ENCODE peak calls at places on chromosomes 1 and 21, in six cellular contexts. One of them, this sample, is unnamed.

GRCh38 chr1:25030674-25031589 is 100.9 kb upstream of the RUNX3 start:
- DNase-seq in fibroblast of lung: no peak
- DNase-seq in A549: no peak
- DNase-seq in body of pancreas: no peak
- DNase-seq in heart left ventricle: no peak
- DNase-seq in left ventricle myocardium inferior: no peak
- DNase-seq in this sample: peak; percentile 60

GRCh38 chr1:88847618-88848017 is 43.7 kb downstream of the GTF2B start:
- DNase-seq in fibroblast of lung: no peak
- DNase-seq in A549: no peak
- DNase-seq in body of pancreas: no peak
- DNase-seq in heart left ventricle: no peak
- DNase-seq in left ventricle myocardium inferior: no peak
- DNase-seq in this sample: no peak

GRCh38 chr1:229204863-229205777 is 65.8 kb upstream of the RAB4A start:
- DNase-seq in fibroblast of lung: peak; percentile 86
- DNase-seq in A549: no peak
- DNase-seq in body of pancreas: no peak
- DNase-seq in heart left ventricle: no peak
- DNase-seq in left ventricle myocardium inferior: no peak
- DNase-seq in this sample: no peak

GRCh38 chr21:26845066-26845749 is at the start of gene ADAMTS1:
- DNase-seq in fibroblast of lung: peak; percentile 96
- DNase-seq in A549: peak; percentile 38
- DNase-seq in body of pancreas: peak; percentile 85
- DNase-seq in heart left ventricle: peak; percentile 93
- DNase-seq in left ventricle myocardium inferior: peak; percentile 92
- DNase-seq in this sample: no peak

GRCh38 chr21:25569084-25569483 is 38.2 kb downstream of the MRPL39 start:
- DNase-seq in fibroblast of lung: peak; percentile 32
- DNase-seq in A549: no peak
- DNase-seq in body of pancreas: no peak
- DNase-seq in heart left ventricle: no peak
- DNase-seq in left ventricle myocardium inferior: no peak
- DNase-seq in this sample: no peak

GRCh38 chr1:61244114-61244513 is 161.8 kb downstream of the NFIA start:
- DNase-seq in fibroblast of lung: peak; percentile 90
- DNase-seq in A549: no peak
- DNase-seq in body of pancreas: peak; percentile 8
- DNase-seq in heart left ventricle: no peak
- DNase-seq in left ventricle myocardium inferior: no peak
- DNase-seq in this sample: no peak

GRCh38 chr21:27192286-27192685 is 225.4 kb upstream of the ADAMTS5 start:
- DNase-seq in fibroblast of lung: peak; percentile 24
- DNase-seq in A549: no peak
- DNase-seq in body of pancreas: no peak
- DNase-seq in heart left ventricle: no peak
- DNase-seq in left ventricle myocardium inferior: no peak
- DNase-seq in this sample: no peak

GRCh38 chr1:54248966-54249365 is 49.0 kb downstream of the MRPL37 start:
- DNase-seq in fibroblast of lung: peak; percentile 29
- DNase-seq in A549: no peak
- DNase-seq in body of pancreas: no peak
- DNase-seq in heart left ventricle: no peak
- DNase-seq in left ventricle myocardium inferior: no peak
- DNase-seq in this sample: no peak

GRCh38 chr1:32241011-32241763 is 5.8 kb upstream of the FAM167B start:
- DNase-seq in fibroblast of lung: peak; percentile 58
- DNase-seq in A549: peak; percentile 54
- DNase-seq in body of pancreas: peak; percentile 83
- DNase-seq in heart left ventricle: peak; percentile 65
- DNase-seq in left ventricle myocardium inferior: peak; percentile 65
- DNase-seq in this sample: peak; percentile 63

GRCh38 chr1:230208619-230209261 is 141.7 kb downstream of the GALNT2 start:
- DNase-seq in fibroblast of lung: no peak
- DNase-seq in A549: no peak
- DNase-seq in body of pancreas: no peak
- DNase-seq in heart left ventricle: no peak
- DNase-seq in left ventricle myocardium inferior: no peak
- DNase-seq in this sample: no peak

GRCh38 chr1:71587961-71588360 is 507.1 kb upstream of the ZRANB2 start:
- DNase-seq in fibroblast of lung: peak; percentile 57
- DNase-seq in A549: no peak
- DNase-seq in body of pancreas: no peak
- DNase-seq in heart left ventricle: no peak
- DNase-seq in left ventricle myocardium inferior: no peak
- DNase-seq in this sample: no peak

GRCh38 chr1:211468595-211468994 is 23.4 kb downstream of the RD3 start:
- DNase-seq in fibroblast of lung: no peak
- DNase-seq in A549: no peak
- DNase-seq in body of pancreas: peak; percentile 38
- DNase-seq in heart left ventricle: peak; percentile 55
- DNase-seq in left ventricle myocardium inferior: peak; percentile 44
- DNase-seq in this sample: no peak

GRCh38 chr1:41578712-41579335 is 94.3 kb upstream of the EDN2 start:
- DNase-seq in fibroblast of lung: peak; percentile 48
- DNase-seq in A549: peak; percentile 64
- DNase-seq in body of pancreas: no peak
- DNase-seq in heart left ventricle: no peak
- DNase-seq in left ventricle myocardium inferior: no peak
- DNase-seq in this sample: no peak

GRCh38 chr1:38814444-38814983 is 45.1 kb downstream of the RRAGC start:
- DNase-seq in fibroblast of lung: no peak
- DNase-seq in A549: no peak
- DNase-seq in body of pancreas: no peak
- DNase-seq in heart left ventricle: no peak
- DNase-seq in left ventricle myocardium inferior: no peak
- DNase-seq in this sample: no peak

GRCh38 chr1:28437260-28437923 is 67.9 kb downstream of the PHACTR4 start:
- DNase-seq in fibroblast of lung: peak; percentile 79
- DNase-seq in A549: peak; percentile 75
- DNase-seq in body of pancreas: peak; percentile 60
- DNase-seq in heart left ventricle: no peak
- DNase-seq in left ventricle myocardium inferior: no peak
- DNase-seq in this sample: no peak

GRCh38 chr1:206467915-206468314 is 2.4 kb upstream of the IKBKE start:
- DNase-seq in fibroblast of lung: no peak
- DNase-seq in A549: no peak
- DNase-seq in body of pancreas: peak; percentile 75
- DNase-seq in heart left ventricle: no peak
- DNase-seq in left ventricle myocardium inferior: peak; percentile 36
- DNase-seq in this sample: no peak

GRCh38 chr1:116737855-116738318 is 16.3 kb upstream of the CD2 start:
- DNase-seq in fibroblast of lung: no peak
- DNase-seq in A549: no peak
- DNase-seq in body of pancreas: no peak
- DNase-seq in heart left ventricle: no peak
- DNase-seq in left ventricle myocardium inferior: no peak
- DNase-seq in this sample: peak; percentile 58

GRCh38 chr1:185965870-185966269 is 231.7 kb downstream of the HMCN1 start:
- DNase-seq in fibroblast of lung: no peak
- DNase-seq in A549: no peak
- DNase-seq in body of pancreas: no peak
- DNase-seq in heart left ventricle: no peak
- DNase-seq in left ventricle myocardium inferior: no peak
- DNase-seq in this sample: no peak

GRCh38 chr21:34367320-34367935 is 3.6 kb downstream of the KCNE2 start:
- DNase-seq in fibroblast of lung: peak; percentile 74
- DNase-seq in A549: peak; percentile 74
- DNase-seq in body of pancreas: peak; percentile 74
- DNase-seq in heart left ventricle: no peak
- DNase-seq in left ventricle myocardium inferior: no peak
- DNase-seq in this sample: no peak

GRCh38 chr1:57839067-57839466 is 415.2 kb upstream of the DAB1 start:
- DNase-seq in fibroblast of lung: peak; percentile 70
- DNase-seq in A549: no peak
- DNase-seq in body of pancreas: no peak
- DNase-seq in heart left ventricle: no peak
- DNase-seq in left ventricle myocardium inferior: no peak
- DNase-seq in this sample: no peak

GRCh38 chr21:26124421-26124833 is 46.1 kb downstream of the APP start:
- DNase-seq in fibroblast of lung: peak; percentile 61
- DNase-seq in A549: no peak
- DNase-seq in body of pancreas: no peak
- DNase-seq in heart left ventricle: no peak
- DNase-seq in left ventricle myocardium inferior: no peak
- DNase-seq in this sample: no peak

GRCh38 chr1:40363721-40364120 is 9.8 kb upstream of the SMAP2 start:
- DNase-seq in fibroblast of lung: no peak
- DNase-seq in A549: no peak
- DNase-seq in body of pancreas: no peak
- DNase-seq in heart left ventricle: no peak
- DNase-seq in left ventricle myocardium inferior: no peak
- DNase-seq in this sample: no peak

GRCh38 chr1:169468982-169469381 is 16.8 kb downstream of the SLC19A2 start:
- DNase-seq in fibroblast of lung: no peak
- DNase-seq in A549: no peak
- DNase-seq in body of pancreas: no peak
- DNase-seq in heart left ventricle: no peak
- DNase-seq in left ventricle myocardium inferior: no peak
- DNase-seq in this sample: no peak

GRCh38 chr1:78121650-78122210 is 76.0 kb downstream of the GIPC2 start:
- DNase-seq in fibroblast of lung: no peak
- DNase-seq in A549: no peak
- DNase-seq in body of pancreas: no peak
- DNase-seq in heart left ventricle: no peak
- DNase-seq in left ventricle myocardium inferior: no peak
- DNase-seq in this sample: no peak

GRCh38 chr1:109625601-109626560 is 6.2 kb downstream of the AMPD2 start:
- DNase-seq in fibroblast of lung: no peak
- DNase-seq in A549: no peak
- DNase-seq in body of pancreas: no peak
- DNase-seq in heart left ventricle: no peak
- DNase-seq in left ventricle myocardium inferior: no peak
- DNase-seq in this sample: no peak

GRCh38 chr1:108817016-108817415 is 39.9 kb downstream of the AKNAD1 start:
- DNase-seq in fibroblast of lung: peak; percentile 78
- DNase-seq in A549: no peak
- DNase-seq in body of pancreas: peak; percentile 26
- DNase-seq in heart left ventricle: peak; percentile 30
- DNase-seq in left ventricle myocardium inferior: no peak
- DNase-seq in this sample: no peak

GRCh38 chr1:75136158-75136815 is 2.1 kb downstream of the LHX8 start:
- DNase-seq in fibroblast of lung: no peak
- DNase-seq in A549: peak; percentile 10
- DNase-seq in body of pancreas: no peak
- DNase-seq in heart left ventricle: no peak
- DNase-seq in left ventricle myocardium inferior: no peak
- DNase-seq in this sample: no peak

GRCh38 chr1:21869620-21870121 is 57.6 kb downstream of the LDLRAD2 start:
- DNase-seq in fibroblast of lung: peak; percentile 76
- DNase-seq in A549: peak; percentile 76
- DNase-seq in body of pancreas: peak; percentile 74
- DNase-seq in heart left ventricle: peak; percentile 84
- DNase-seq in left ventricle myocardium inferior: peak; percentile 79
- DNase-seq in this sample: no peak

GRCh38 chr1:232697191-232697590 is 67.3 kb upstream of the SIPA1L2 start:
- DNase-seq in fibroblast of lung: no peak
- DNase-seq in A549: no peak
- DNase-seq in body of pancreas: no peak
- DNase-seq in heart left ventricle: no peak
- DNase-seq in left ventricle myocardium inferior: no peak
- DNase-seq in this sample: no peak

GRCh38 chr1:41632788-41633575 is 148.5 kb upstream of the EDN2 start:
- DNase-seq in fibroblast of lung: no peak
- DNase-seq in A549: no peak
- DNase-seq in body of pancreas: no peak
- DNase-seq in heart left ventricle: no peak
- DNase-seq in left ventricle myocardium inferior: no peak
- DNase-seq in this sample: no peak

DNA sequence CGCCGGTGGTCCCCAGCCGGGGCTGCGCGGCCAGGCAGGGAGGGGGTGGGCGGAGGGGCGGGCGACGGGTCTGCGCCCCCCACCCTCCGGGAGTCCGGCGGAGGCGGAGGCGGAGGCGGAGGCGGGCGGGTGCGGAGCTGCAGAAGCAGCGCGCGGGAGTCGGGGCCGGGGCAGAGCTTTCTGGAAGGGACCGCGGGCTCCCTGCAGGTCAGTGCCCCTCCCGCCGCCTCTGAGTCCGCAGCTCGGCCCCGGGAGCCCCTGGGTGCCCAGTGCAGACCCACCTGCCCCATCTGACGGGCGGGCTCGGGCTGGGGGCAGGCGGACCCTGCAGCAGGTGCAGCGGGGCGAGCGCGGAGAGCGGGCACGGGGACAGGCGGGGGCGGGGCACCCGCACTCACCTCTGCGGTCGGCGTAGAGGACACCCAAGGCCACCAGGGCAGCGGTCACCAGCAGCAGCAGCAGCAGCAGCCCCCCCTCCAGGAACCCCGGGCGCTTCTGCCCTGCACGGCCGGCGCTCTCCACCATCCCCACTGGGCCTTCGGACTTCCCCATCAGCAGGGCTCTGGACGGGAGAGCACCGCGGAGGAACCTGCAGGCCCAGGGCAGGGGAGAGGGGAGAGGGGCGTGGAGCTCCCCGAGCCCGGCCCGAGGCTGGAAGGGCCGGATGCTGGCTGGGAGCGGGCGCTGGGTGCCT is 3.7 kb downstream of the MMEL1 start:
- DNase-seq in fibroblast of lung: no peak
- DNase-seq in A549: no peak
- DNase-seq in body of pancreas: no peak
- DNase-seq in heart left ventricle: no peak
- DNase-seq in left ventricle myocardium inferior: no peak
- DNase-seq in this sample: no peak
- H3K4me3 ChIP-seq in fibroblast of lung: no peak overlapping the region
- H3K4me3 ChIP-seq in A549: no peak overlapping the region
- H3K4me3 ChIP-seq in body of pancreas: no peak overlapping the region
- H3K4me3 ChIP-seq in heart left ventricle: no peak overlapping the region
- H3K4me3 ChIP-seq in left ventricle myocardium inferior: peak overlapping the region; percentile 27
- H3K4me3 ChIP-seq in this sample: no peak overlapping the region

GRCh38 chr21:45408271-45408791 is 3.4 kb downstream of the COL18A1 start:
- DNase-seq in fibroblast of lung: no peak
- DNase-seq in A549: no peak
- DNase-seq in body of pancreas: no peak
- DNase-seq in heart left ventricle: no peak
- DNase-seq in left ventricle myocardium inferior: peak; percentile 13
- DNase-seq in this sample: no peak
- H3K4me1 ChIP-seq in fibroblast of lung: peaks cover 3% of the 10 kb centered on the region
- H3K4me1 ChIP-seq in A549: peaks cover 36% of the 10 kb centered on the region
- H3K4me1 ChIP-seq in body of pancreas: peaks cover 72% of the 10 kb centered on the region
- H3K4me1 ChIP-seq in heart left ventricle: peaks cover 43% of the 10 kb centered on the region
- H3K4me1 ChIP-seq in left ventricle myocardium inferior: peaks cover 86% of the 10 kb centered on the region
- H3K4me1 ChIP-seq in this sample: peaks cover 4% of the 10 kb centered on the region

GRCh38 chr21:45551316-45551715 is 9.1 kb upstream of the SLC19A1 start:
- DNase-seq in fibroblast of lung: peak; percentile 82
- DNase-seq in A549: peak; percentile 79
- DNase-seq in body of pancreas: peak; percentile 39
- DNase-seq in heart left ventricle: no peak
- DNase-seq in left ventricle myocardium inferior: peak; percentile 9
- DNase-seq in this sample: peak; percentile 44
- H3K27ac ChIP-seq in fibroblast of lung: no peak overlapping the region
- H3K27ac ChIP-seq in A549: peak overlapping the region; percentile 73
- H3K27ac ChIP-seq in body of pancreas: peak overlapping the region; percentile 77
- H3K27ac ChIP-seq in heart left ventricle: no peak overlapping the region
- H3K27ac ChIP-seq in left ventricle myocardium inferior: no peak overlapping the region
- H3K27ac ChIP-seq in this sample: no peak overlapping the region

DNA sequence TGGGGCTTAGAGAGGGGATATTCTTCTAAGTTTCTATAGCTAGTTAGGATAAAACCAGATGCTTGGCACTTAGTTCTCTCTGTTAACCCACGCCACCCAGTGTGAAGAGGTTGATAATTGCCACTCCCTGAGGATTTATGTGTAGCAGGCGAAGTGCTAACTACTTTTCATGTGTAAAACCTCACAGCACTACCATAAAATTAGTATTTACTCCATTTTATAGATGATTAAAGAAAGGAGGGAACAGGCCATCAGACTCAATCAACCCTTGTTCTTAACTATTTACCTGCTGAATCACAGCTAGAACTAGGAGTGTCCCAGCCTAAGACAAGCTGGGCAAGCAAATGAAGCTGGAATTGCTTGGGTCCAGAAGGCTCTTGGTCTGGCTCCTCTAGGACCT is 8.9 kb downstream of the LIN28A start:
- DNase-seq in fibroblast of lung: no peak
- DNase-seq in A549: no peak
- DNase-seq in body of pancreas: no peak
- DNase-seq in heart left ventricle: no peak
- DNase-seq in left ventricle myocardium inferior: no peak
- DNase-seq in this sample: no peak
- H3K4me3 ChIP-seq in fibroblast of lung: no peak overlapping the region
- H3K4me3 ChIP-seq in A549: no peak overlapping the region
- H3K4me3 ChIP-seq in body of pancreas: no peak overlapping the region
- H3K4me3 ChIP-seq in heart left ventricle: no peak overlapping the region
- H3K4me3 ChIP-seq in left ventricle myocardium inferior: no peak overlapping the region
- H3K4me3 ChIP-seq in this sample: no peak overlapping the region